ENCODE peak calls at places on chromosomes 11 and 22, in six cellular contexts. S is fibroblast of lung, L is endothelial cell of umbilical vein, Q is IMR-90, K is keratinocyte, M is mammary epithelial cell. T is an unnamed sample. For H4K20me1, the result is how much of the 10 kb centered on the place peaks cover.

GRCh38 chr11:111801135-111801534 is 34.9 kb upstream of the PPP2R1B start:
- DNase-seq in M (peak), K (no peak), Q (no peak), L (no peak), S (no peak), T (no peak)

GRCh38 chr11:113407163-113407562 is 19.6 kb downstream of the ANKK1 start:
- DNase-seq in M (no peak), L (no peak), S (no peak), K (no peak), Q (no peak), T (no peak)

GRCh38 chr22:46165975-46166374 is 15.6 kb downstream of the PPARA start:
- DNase-seq in L (no peak), S (no peak), M (no peak), Q (peak), K (no peak), T (no peak)

GRCh38 chr22:29871684-29872083 is 11.3 kb upstream of the MTMR3 start:
- DNase-seq in L (no peak), Q (no peak), S (peak), K (no peak), M (no peak), T (no peak)

GRCh38 chr22:24401824-24402434 is 25.5 kb upstream of the ADORA2A start:
- DNase-seq in L (no peak), S (no peak), K (no peak), Q (no peak), M (no peak), T (no peak)

GRCh38 chr11:116595305-116595880 is 177.4 kb downstream of the BUD13 start:
- DNase-seq in S (no peak), K (no peak), M (no peak), Q (no peak), L (no peak), T (no peak)

GRCh38 chr11:120756931-120757330 is 245.4 kb downstream of the GRIK4 start:
- DNase-seq in K (no peak), M (no peak), L (peak), S (no peak), Q (no peak), T (no peak)

GRCh38 chr11:38543311-38543710 is 1945.3 kb upstream of the RAG2 start:
- DNase-seq in S (peak), Q (peak), M (peak), K (no peak), L (no peak), T (no peak)

GRCh38 chr22:16912281-16912680 is 87.1 kb upstream of the XKR3 start:
- DNase-seq in L (no peak), M (no peak), K (no peak), Q (no peak), S (no peak), T (no peak)

GRCh38 chr11:58513747-58514367 is 6.0 kb upstream of the OR5B21 start:
- DNase-seq in L (peak), M (peak), K (no peak), Q (peak), S (peak), T (peak)

GRCh38 chr11:116931206-116931953 is 94.0 kb upstream of the APOA1 start:
- DNase-seq in S (peak), Q (peak), L (peak), M (peak), K (peak), T (peak)

GRCh38 chr11:92211576-92212167 is 12.9 kb upstream of the FAT3 start:
- DNase-seq in L (no peak), S (peak), M (peak), Q (peak), K (no peak), T (peak)

GRCh38 chr11:494761-495536 is 12.1 kb downstream of the RNH1 start:
- DNase-seq in Q (no peak), L (no peak), S (no peak), M (no peak), K (no peak), T (no peak)

GRCh38 chr11:56841210-56841810 is 92.8 kb upstream of the OR9G4 start:
- DNase-seq in K (peak), S (peak), M (peak), Q (peak), L (peak), T (peak)

GRCh38 chr11:75320643-75321042 is 30.8 kb downstream of the ARRB1 start:
- DNase-seq in S (no peak), K (no peak), L (peak), Q (no peak), M (no peak), T (no peak)

GRCh38 chr11:69394902-69395690 is 86.4 kb upstream of the LINC01488 start:
- DNase-seq in K (no peak), S (peak), Q (no peak), M (no peak), L (no peak), T (peak)

GRCh38 chr11:93659841-93660240 is 1.6 kb upstream of the CEP295 start:
- DNase-seq in L (no peak), K (no peak), M (no peak), Q (peak), S (peak), T (peak)

GRCh38 chr11:6413791-6414231 is 5.1 kb downstream of the APBB1 start:
- DNase-seq in L (no peak), S (no peak), Q (no peak), K (no peak), M (no peak), T (peak)

GRCh38 chr11:69659591-69659990 is 15.6 kb downstream of the LTO1 start:
- DNase-seq in M (no peak), S (no peak), Q (no peak), L (no peak), K (no peak), T (no peak)

GRCh38 chr22:46439576-46440465 is 97.6 kb downstream of the CELSR1 start:
- DNase-seq in L (no peak), S (no peak), M (no peak), Q (no peak), K (no peak), T (no peak)

GRCh38 chr22:46010177-46010867 is 33.4 kb upstream of the WNT7B start:
- DNase-seq in K (peak), S (peak), Q (peak), M (peak), L (no peak), T (peak)

GRCh38 chr11:114883472-114883871 is 205.1 kb downstream of the NXPE2 start:
- DNase-seq in Q (no peak), S (peak), L (no peak), K (no peak), M (no peak), T (no peak)

GRCh38 chr11:36566407-36567053 is 1.3 kb upstream of the RAG1 start:
- DNase-seq in L (no peak), M (no peak), S (no peak), Q (no peak), K (no peak), T (no peak)

GRCh38 chr22:40585205-40585778 is 51.2 kb downstream of the MRTFA start:
- DNase-seq in M (no peak), K (no peak), S (no peak), Q (no peak), L (no peak), T (no peak)
- H4K20me1 ChIP-seq in M (under half), K (under half), S (under half), Q (under half), L (under half), T (under half)

DNA sequence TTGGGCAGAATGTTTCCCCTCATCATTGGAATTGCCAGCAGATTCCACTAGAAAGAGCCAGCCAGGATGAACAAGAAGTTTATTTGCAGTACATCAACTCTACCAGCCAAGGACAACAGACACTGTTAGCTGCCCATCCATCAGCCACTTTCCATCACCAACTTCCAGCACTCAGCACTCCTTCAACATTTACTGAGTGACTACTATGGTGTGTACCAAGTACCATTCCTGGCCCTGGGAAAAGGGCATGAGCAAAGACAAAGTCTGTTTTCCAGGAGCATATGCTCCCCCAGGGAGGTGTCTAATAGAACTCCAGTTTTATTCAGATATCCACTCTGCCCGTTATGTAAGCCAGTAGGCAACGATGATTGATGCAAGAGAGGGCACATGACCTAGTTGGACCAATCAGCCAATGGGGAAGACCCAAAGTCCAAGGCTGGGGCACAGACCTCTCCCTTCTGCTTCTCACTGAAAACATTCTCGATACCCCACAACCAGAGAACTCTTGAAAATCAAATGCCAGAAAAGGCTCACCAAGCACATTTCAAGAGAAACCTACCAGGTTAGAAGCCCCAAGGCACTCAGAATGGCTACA is 7.5 kb downstream of the HIRA start:
- DNase-seq in S (no peak), K (no peak), Q (no peak), M (no peak), L (no peak), T (no peak)
- H4K20me1 ChIP-seq in S (under half), K (half or more), Q (half or more), M (under half), L (under half), T (under half)

GRCh38 chr22:17999851-18000250 is 24.5 kb downstream of the MICAL3 start:
- DNase-seq in K (no peak), L (no peak), M (peak), S (no peak), Q (no peak), T (no peak)

GRCh38 chr22:18001040-18001893 is 23.1 kb downstream of the MICAL3 start:
- DNase-seq in M (peak), Q (peak), S (peak), L (peak), K (peak), T (peak)

GRCh38 chr22:18000441-18001039 is 23.8 kb downstream of the MICAL3 start:
- DNase-seq in Q (no peak), L (peak), M (peak), S (no peak), K (no peak), T (peak)

GRCh38 chr22:17997456-17997855 is 26.9 kb downstream of the MICAL3 start:
- DNase-seq in M (peak), S (peak), Q (no peak), L (no peak), K (no peak), T (peak)

GRCh38 chr22:17998913-17999312 is 25.4 kb downstream of the MICAL3 start:
- DNase-seq in Q (no peak), L (no peak), K (no peak), S (no peak), M (no peak), T (no peak)
- H4K20me1 ChIP-seq in Q (under half), L (under half), K (under half), S (under half), M (under half), T (under half)

DNA sequence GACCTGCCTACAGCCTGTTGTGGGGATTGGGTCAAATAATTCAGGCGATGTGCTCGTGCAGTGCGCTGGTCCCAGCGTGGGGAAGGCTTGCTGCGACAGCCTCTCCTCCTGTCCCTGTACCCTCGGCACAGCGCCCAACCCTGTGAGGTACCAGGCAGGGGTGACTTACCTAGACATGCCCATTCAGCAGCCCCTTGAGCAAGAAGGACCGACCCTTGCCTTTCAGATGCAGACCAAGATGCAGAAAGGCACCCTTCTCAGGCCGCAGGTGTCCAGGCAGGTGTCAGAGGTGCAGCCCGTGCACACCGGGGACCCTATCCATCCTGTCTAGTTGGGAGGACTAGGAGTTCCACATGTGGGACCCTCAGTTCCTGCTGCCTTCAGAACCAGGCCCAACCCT is 102.7 kb downstream of the BCR start:
- DNase-seq in K (no peak), L (no peak), Q (no peak), S (no peak), M (no peak), T (no peak)
- H4K20me1 ChIP-seq in K (under half), L (under half), Q (under half), S (under half), M (under half), T (under half)

GRCh38 chr22:37215890-37216289 is 3.6 kb upstream of the SSTR3 start:
- DNase-seq in Q (no peak), S (no peak), K (no peak), L (no peak), M (no peak), T (no peak)

GRCh38 chr22:37212174-37212906 is at the start of gene SSTR3:
- DNase-seq in K (no peak), S (peak), M (no peak), Q (no peak), L (no peak), T (peak)

GRCh38 chr22:37213218-37213855 is 1.1 kb upstream of the SSTR3 start:
- DNase-seq in L (no peak), S (no peak), Q (no peak), M (no peak), K (no peak), T (no peak)

GRCh38 chr22:37214431-37215025 is 2.3 kb upstream of the SSTR3 start:
- DNase-seq in S (no peak), L (no peak), K (no peak), Q (no peak), M (no peak), T (no peak)

DNA sequence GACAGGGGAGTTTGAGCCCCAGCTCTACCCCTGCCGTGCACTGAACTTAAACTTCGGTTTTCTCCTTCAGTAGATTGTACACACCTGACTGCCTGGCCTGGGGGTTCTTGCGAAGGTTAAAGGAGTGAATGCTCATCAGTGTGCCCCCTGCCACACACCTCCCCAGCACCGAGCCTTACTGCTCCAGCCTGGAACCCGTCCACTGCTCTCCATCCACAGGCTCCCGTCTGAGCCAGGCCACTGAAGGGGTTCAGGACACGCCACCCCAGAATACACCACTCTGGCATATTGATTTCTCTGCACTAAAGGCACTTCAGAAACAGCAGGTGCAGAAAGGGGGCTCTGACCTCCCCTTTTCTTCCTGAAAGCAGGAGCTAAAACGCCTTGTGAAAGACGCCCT is 1.7 kb upstream of the SSTR3 start:
- DNase-seq in M (no peak), K (no peak), L (no peak), S (no peak), Q (no peak), T (no peak)
- H4K20me1 ChIP-seq in M (under half), K (under half), L (under half), S (under half), Q (under half), T (under half)

DNA sequence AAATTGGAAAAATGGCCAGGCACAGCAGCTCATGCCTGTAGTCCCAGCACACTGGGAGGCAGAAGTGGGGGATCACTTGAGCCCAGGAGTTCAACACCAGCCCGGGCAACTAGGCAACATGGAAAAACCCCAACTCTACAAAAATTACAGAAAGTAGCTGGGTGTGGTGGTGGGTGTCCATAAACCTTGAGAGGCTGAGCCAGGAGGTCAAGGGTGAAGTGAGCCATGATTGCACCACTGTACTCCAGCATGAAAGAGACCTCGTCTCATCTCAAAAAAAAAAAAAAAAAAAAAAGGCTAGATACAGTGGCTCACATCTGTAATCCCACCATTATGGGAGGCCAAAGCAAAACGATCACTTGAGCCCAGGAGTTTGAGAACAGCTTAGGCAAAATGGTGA is 22.2 kb downstream of the DDX6 start:
- DNase-seq in K (no peak), S (no peak), L (no peak), Q (no peak), M (no peak), T (no peak)
- H4K20me1 ChIP-seq in K (under half), S (under half), L (under half), Q (half or more), M (under half), T (under half)

GRCh38 chr22:33776491-33776890 is 143.8 kb downstream of the LARGE1 start:
- DNase-seq in L (no peak), S (no peak), Q (no peak), M (no peak), K (no peak), T (no peak)

GRCh38 chr22:33780761-33781160 is 139.5 kb downstream of the LARGE1 start:
- DNase-seq in S (no peak), K (no peak), Q (no peak), M (no peak), L (no peak), T (no peak)

GRCh38 chr22:33781396-33781795 is 138.9 kb downstream of the LARGE1 start:
- DNase-seq in L (no peak), M (no peak), Q (peak), K (no peak), S (no peak), T (peak)

DNA sequence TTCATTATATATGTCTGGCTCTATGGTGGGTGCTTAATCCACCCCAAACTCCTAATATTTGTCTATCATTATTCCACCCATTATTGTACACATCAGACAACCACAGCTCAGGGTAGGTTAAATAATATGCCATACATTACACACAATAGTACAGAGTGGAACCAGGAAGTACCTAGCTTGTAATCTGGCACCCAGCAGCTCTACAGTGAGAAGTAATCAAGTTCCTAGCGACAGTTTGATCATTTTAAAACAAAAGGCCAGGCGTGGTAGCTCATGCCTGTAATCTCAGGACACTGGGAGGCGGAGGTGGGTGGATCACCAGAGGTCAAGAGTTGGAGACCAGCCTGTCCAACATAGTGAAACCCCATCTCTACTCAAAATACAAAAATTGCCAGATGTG is 141.0 kb downstream of the LARGE1 start:
- DNase-seq in K (no peak), S (no peak), L (no peak), M (no peak), Q (no peak), T (no peak)
- H4K20me1 ChIP-seq in K (under half), S (under half), L (under half), M (under half), Q (under half), T (under half)